ENCODE peak calls at places on chromosomes 7 and 10, in nine cellular contexts. One of them, this sample, is unnamed.

GRCh38 chr7:44608916-44609648 is 2.7 kb downstream of the OGDH start:
- DNase-seq in NCI-H774: no peak
- DNase-seq in endothelial cell: no peak
- DNase-seq in HS-5: peak
- DNase-seq in psoas muscle: no peak
- DNase-seq in neuronal stem cell: no peak
- DNase-seq in posterior cingulate gyrus: no peak
- DNase-seq in T-helper 1 cell: no peak
- DNase-seq in aorta: no peak
- DNase-seq in this sample: peak

GRCh38 chr10:89476150-89476549 is 59.2 kb downstream of the SLC16A12 start:
- DNase-seq in T-helper 1 cell: no peak
- DNase-seq in psoas muscle: no peak
- DNase-seq in aorta: no peak
- DNase-seq in endothelial cell: no peak
- DNase-seq in neuronal stem cell: no peak
- DNase-seq in posterior cingulate gyrus: no peak
- DNase-seq in NCI-H774: no peak
- DNase-seq in HS-5: no peak
- DNase-seq in this sample: no peak

GRCh38 chr10:49690673-49691356 is 11.4 kb downstream of the C10orf53 start:
- DNase-seq in psoas muscle: no peak
- DNase-seq in aorta: no peak
- DNase-seq in HS-5: no peak
- DNase-seq in NCI-H774: no peak
- DNase-seq in T-helper 1 cell: no peak
- DNase-seq in posterior cingulate gyrus: no peak
- DNase-seq in endothelial cell: no peak
- DNase-seq in neuronal stem cell: no peak
- DNase-seq in this sample: no peak

GRCh38 chr10:34045571-34046190 is 711.2 kb upstream of the NRP1 start:
- DNase-seq in HS-5: peak
- DNase-seq in psoas muscle: no peak
- DNase-seq in neuronal stem cell: no peak
- DNase-seq in aorta: no peak
- DNase-seq in T-helper 1 cell: no peak
- DNase-seq in posterior cingulate gyrus: no peak
- DNase-seq in endothelial cell: no peak
- DNase-seq in NCI-H774: no peak
- DNase-seq in this sample: peak

GRCh38 chr10:6678211-6678803 is 98.2 kb upstream of the PRKCQ start:
- DNase-seq in NCI-H774: no peak
- DNase-seq in neuronal stem cell: peak
- DNase-seq in endothelial cell: peak
- DNase-seq in posterior cingulate gyrus: peak
- DNase-seq in psoas muscle: no peak
- DNase-seq in HS-5: no peak
- DNase-seq in T-helper 1 cell: peak
- DNase-seq in aorta: peak
- DNase-seq in this sample: peak

GRCh38 chr10:79322616-79323566 is 24.4 kb upstream of the PPIF start:
- DNase-seq in T-helper 1 cell: peak
- DNase-seq in psoas muscle: peak
- DNase-seq in NCI-H774: no peak
- DNase-seq in aorta: peak
- DNase-seq in posterior cingulate gyrus: no peak
- DNase-seq in HS-5: peak
- DNase-seq in neuronal stem cell: no peak
- DNase-seq in endothelial cell: no peak
- DNase-seq in this sample: peak

GRCh38 chr7:134789967-134790685 is 10.7 kb downstream of the CALD1 start:
- DNase-seq in NCI-H774: no peak
- DNase-seq in psoas muscle: no peak
- DNase-seq in posterior cingulate gyrus: no peak
- DNase-seq in aorta: no peak
- DNase-seq in neuronal stem cell: no peak
- DNase-seq in T-helper 1 cell: no peak
- DNase-seq in endothelial cell: no peak
- DNase-seq in HS-5: no peak
- DNase-seq in this sample: peak

GRCh38 chr7:87318741-87319140 is 26.7 kb upstream of the CROT start:
- DNase-seq in neuronal stem cell: no peak
- DNase-seq in NCI-H774: no peak
- DNase-seq in posterior cingulate gyrus: no peak
- DNase-seq in T-helper 1 cell: no peak
- DNase-seq in endothelial cell: no peak
- DNase-seq in HS-5: no peak
- DNase-seq in psoas muscle: no peak
- DNase-seq in aorta: no peak
- DNase-seq in this sample: no peak

GRCh38 chr7:47819054-47819920 is 129.0 kb downstream of the PKD1L1 start:
- DNase-seq in T-helper 1 cell: peak
- DNase-seq in NCI-H774: peak
- DNase-seq in endothelial cell: peak
- DNase-seq in posterior cingulate gyrus: peak
- DNase-seq in HS-5: peak
- DNase-seq in neuronal stem cell: peak
- DNase-seq in psoas muscle: peak
- DNase-seq in aorta: peak
- DNase-seq in this sample: peak

GRCh38 chr10:104367856-104368255 is 14.2 kb downstream of the CFAP58 start:
- DNase-seq in aorta: no peak
- DNase-seq in NCI-H774: no peak
- DNase-seq in HS-5: no peak
- DNase-seq in neuronal stem cell: no peak
- DNase-seq in psoas muscle: no peak
- DNase-seq in T-helper 1 cell: no peak
- DNase-seq in endothelial cell: no peak
- DNase-seq in posterior cingulate gyrus: no peak
- DNase-seq in this sample: no peak

GRCh38 chr7:111364413-111364812 is 197.9 kb downstream of the IMMP2L start:
- DNase-seq in endothelial cell: no peak
- DNase-seq in neuronal stem cell: no peak
- DNase-seq in NCI-H774: no peak
- DNase-seq in T-helper 1 cell: no peak
- DNase-seq in aorta: no peak
- DNase-seq in posterior cingulate gyrus: no peak
- DNase-seq in HS-5: no peak
- DNase-seq in psoas muscle: no peak
- DNase-seq in this sample: peak

GRCh38 chr10:25565570-25565969 is 368.5 kb upstream of the MYO3A start:
- DNase-seq in endothelial cell: no peak
- DNase-seq in T-helper 1 cell: no peak
- DNase-seq in aorta: no peak
- DNase-seq in HS-5: no peak
- DNase-seq in posterior cingulate gyrus: no peak
- DNase-seq in NCI-H774: no peak
- DNase-seq in psoas muscle: no peak
- DNase-seq in neuronal stem cell: no peak
- DNase-seq in this sample: no peak

This sample was measured in astrocyte.